ENCODE peak calls at places on chromosomes 7 and 10, in eight cellular contexts. Y, S, J, F, C, Q, M and D are unnamed samples.

GRCh38 chr10:23064288-23065114 is 30.9 kb upstream of the MSRB2 start:
- DNase-seq in Y (no peak), S (no peak), J (no peak), F (no peak), C (no peak), Q (no peak), M (no peak), D (no peak)

GRCh38 chr10:46002916-46003693 is 27.3 kb downstream of the NCOA4 start:
- DNase-seq in Y (no peak), S (no peak), J (no peak), F (no peak), C (no peak), Q (no peak), M (no peak), D (no peak)

GRCh38 chr10:70809726-70810125 is 6.0 kb upstream of the SGPL1 start:
- DNase-seq in Y (no peak), S (no peak), J (no peak), F (no peak), C (no peak), Q (no peak), M (no peak), D (no peak)

GRCh38 chr10:22280078-22280477 is 36.1 kb upstream of the COMMD3 start:
- DNase-seq in Y (no peak), S (no peak), J (peak), F (no peak), C (no peak), Q (no peak), M (no peak), D (no peak)

GRCh38 chr10:96227206-96227605 is 44.2 kb downstream of the BLNK start:
- DNase-seq in Y (no peak), S (no peak), J (no peak), F (no peak), C (no peak), Q (no peak), M (no peak), D (peak)

GRCh38 chr10:47042199-47042473 is 130.9 kb downstream of the PTPN20 start:
- DNase-seq in Y (peak), S (no peak), J (no peak), F (no peak), C (no peak), Q (no peak), M (no peak), D (no peak)

GRCh38 chr10:43076311-43076875 is 476 bp upstream of the RET start:
- DNase-seq in Y (no peak), S (peak), J (peak), F (no peak), C (no peak), Q (no peak), M (no peak), D (no peak)

GRCh38 chr10:132482090-132482489 is 55.5 kb upstream of the INPP5A start:
- DNase-seq in Y (no peak), S (peak), J (no peak), F (peak), C (no peak), Q (no peak), M (no peak), D (peak)

GRCh38 chr7:138963675-138964074 is 17.5 kb downstream of the KIAA1549 start:
- DNase-seq in Y (no peak), S (no peak), J (no peak), F (no peak), C (no peak), Q (no peak), M (no peak), D (no peak)

GRCh38 chr7:64619705-64620104 is 46.2 kb upstream of the ZNF107 start:
- DNase-seq in Y (no peak), S (no peak), J (no peak), F (no peak), C (no peak), Q (no peak), M (no peak), D (no peak)

GRCh38 chr10:78248651-78249464 is 215.2 kb downstream of the RPS24 start:
- DNase-seq in Y (no peak), S (no peak), J (no peak), F (no peak), C (peak), Q (peak), M (no peak), D (peak)

GRCh38 chr10:130769146-130770017 is 542.1 kb downstream of the TCERG1L start:
- DNase-seq in Y (peak), S (peak), J (no peak), F (no peak), C (no peak), Q (no peak), M (no peak), D (no peak)

GRCh38 chr7:151925446-151926335 is 30.6 kb upstream of the GALNTL5 start:
- DNase-seq in Y (peak), S (peak), J (no peak), F (no peak), C (peak), Q (peak), M (no peak), D (peak)

GRCh38 chr7:32378991-32379390 is 111.2 kb downstream of the LSM5 start:
- DNase-seq in Y (no peak), S (no peak), J (no peak), F (no peak), C (no peak), Q (no peak), M (no peak), D (no peak)

GRCh38 chr10:13761490-13762091 is 174.8 kb downstream of the PRPF18 start:
- DNase-seq in Y (no peak), S (no peak), J (no peak), F (no peak), C (no peak), Q (no peak), M (no peak), D (no peak)